ENCODE peak calls at places on chromosomes 13 and 19, in four cellular contexts. P is right atrium auricular region, Q is sigmoid colon, J is tibial nerve. G is an unnamed sample.

GRCh38 chr13:74039154-74039553 is 95.0 kb downstream of the KLF12 start:
- DNase-seq in P (no peak), Q (no peak), J (no peak), G (no peak)

GRCh38 chr13:39875111-39875510 is 219.6 kb downstream of the COG6 start:
- DNase-seq in P (no peak), Q (no peak), J (no peak), G (no peak)

GRCh38 chr13:33285420-33286124 is at the start of gene STARD13:
- DNase-seq in P (peak), Q (peak), J (peak), G (peak)

GRCh38 chr13:98482476-98483444 is 94.1 kb downstream of the STK24 start:
- DNase-seq in P (peak), Q (peak), J (peak), G (peak)

GRCh38 chr19:57583521-57584416 is at the start of gene ZIK1:
- DNase-seq in P (peak), Q (peak), J (peak), G (peak)

GRCh38 chr19:47511681-47512080 is 3.2 kb downstream of the NAPA start:
- DNase-seq in P (no peak), Q (no peak), J (no peak), G (peak)

GRCh38 chr19:6677924-6678689 is 8.1 kb upstream of the TNFSF14 start:
- DNase-seq in P (no peak), Q (peak), J (no peak), G (no peak)

GRCh38 chr13:21738636-21739035 is 67.8 kb downstream of the FGF9 start:
- DNase-seq in P (peak), Q (no peak), J (no peak), G (peak)

GRCh38 chr19:19341026-19341425 is 20.4 kb downstream of the MAU2 start:
- DNase-seq in P (no peak), Q (no peak), J (no peak), G (no peak)

GRCh38 chr13:45162821-45163220 is 38.0 kb downstream of the KCTD4 start:
- DNase-seq in P (no peak), Q (no peak), J (no peak), G (no peak)

GRCh38 chr19:52369463-52370340 is at the start of gene ZNF880:
- DNase-seq in P (peak), Q (peak), J (peak), G (peak)

GRCh38 chr13:42970824-42971669 is 21.0 kb downstream of the EPSTI1 start:
- DNase-seq in P (no peak), Q (no peak), J (no peak), G (peak)

GRCh38 chr13:91085127-91085526 is 262.4 kb upstream of the MIR17HG start:
- DNase-seq in P (no peak), Q (no peak), J (no peak), G (no peak)
- H3K4me3 ChIP-seq in P (no peak), Q (no peak), J (no peak), G (no peak)

GRCh38 chr19:1361601-1362384 is 21.9 kb upstream of the NDUFS7 start:
- DNase-seq in P (no peak), Q (no peak), J (no peak), G (peak)
- H3K4me3 ChIP-seq in P (peak), Q (no peak), J (no peak), G (peak)

GRCh38 chr19:49339364-49340068 is 4.3 kb downstream of the CD37 start:
- DNase-seq in P (peak), Q (peak), J (peak), G (no peak)
- H3K4me3 ChIP-seq in P (peak), Q (peak), J (peak), G (no peak)

GRCh38 chr13:46551410-46552301 is 1.3 kb upstream of the LRCH1 start:
- DNase-seq in P (peak), Q (peak), J (peak), G (peak)
- H3K4me3 ChIP-seq in P (peak), Q (peak), J (peak), G (peak)

GRCh38 chr19:40539070-40539469 is 37.6 kb upstream of the SHKBP1 start:
- DNase-seq in P (no peak), Q (no peak), J (no peak), G (no peak)

GRCh38 chr19:40543029-40543597 is 33.6 kb upstream of the SHKBP1 start:
- DNase-seq in P (no peak), Q (no peak), J (no peak), G (no peak)

DNA sequence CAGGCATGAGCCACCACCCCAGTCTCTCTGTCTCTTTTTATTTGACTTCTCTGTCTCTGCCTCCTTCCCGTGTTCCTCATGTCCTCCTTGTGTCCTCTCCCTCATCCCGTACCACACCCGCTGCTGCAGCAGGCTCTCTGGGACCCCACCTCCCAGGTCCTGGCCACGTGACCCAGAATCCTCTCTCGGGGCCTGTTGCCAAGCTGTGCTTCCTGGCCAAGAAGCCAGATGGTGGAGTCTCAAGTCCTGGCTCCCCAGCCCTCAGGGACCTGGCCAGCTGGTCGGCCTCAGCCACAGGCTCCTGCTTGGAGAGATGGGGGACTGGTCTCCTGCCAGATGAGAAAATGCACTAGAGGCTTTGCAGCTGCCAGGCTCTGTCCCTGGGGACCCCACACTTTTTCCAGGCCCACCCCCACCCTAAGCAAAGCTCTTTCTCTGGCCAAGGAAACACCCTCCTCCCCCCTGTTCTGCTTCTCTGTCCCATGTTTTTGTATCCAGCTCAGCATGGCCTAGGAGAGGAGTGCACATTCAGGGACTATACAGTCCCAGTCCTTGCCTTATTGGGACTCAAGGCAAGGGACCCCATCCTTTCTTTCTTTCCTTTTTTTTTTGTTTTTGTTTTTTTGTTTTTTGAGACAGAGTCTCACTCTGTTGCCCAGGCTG is 34.3 kb upstream of the SHKBP1 start:
- DNase-seq in P (no peak), Q (peak), J (no peak), G (peak)
- H3K4me3 ChIP-seq in P (no peak), Q (no peak), J (no peak), G (no peak)

GRCh38 chr19:11355160-11356073 is at the start of gene PLPPR2:
- DNase-seq in P (peak), Q (peak), J (peak), G (peak)
- H3K4me3 ChIP-seq in P (peak), Q (peak), J (peak), G (no peak)

GRCh38 chr19:17873661-17874422 is 2.1 kb downstream of the SLC5A5 start:
- DNase-seq in P (no peak), Q (no peak), J (no peak), G (peak)
- H3K4me3 ChIP-seq in P (peak), Q (no peak), J (no peak), G (no peak)

GRCh38 chr19:17943284-17944221 is 10.7 kb downstream of the CCDC124 start:
- DNase-seq in P (no peak), Q (no peak), J (no peak), G (no peak)
- H3K4me3 ChIP-seq in P (no peak), Q (no peak), J (no peak), G (no peak)

GRCh38 chr19:30635026-30635985 is 263.1 kb downstream of the ZNF536 start:
- DNase-seq in P (no peak), Q (no peak), J (no peak), G (no peak)
- H3K4me3 ChIP-seq in P (no peak), Q (no peak), J (no peak), G (no peak)